ENCODE peak calls at places on chromosomes 13 and 19, in eight cellular contexts. W, A, L, Q, V, Z, B and X are unnamed samples.

GRCh38 chr13:36057041-36057440 is 74.1 kb downstream of the DCLK1 start:
- DNase-seq in V (no peak), Z (no peak), W (no peak), Q (no peak), B (no peak), A (no peak), L (no peak), X (no peak)

GRCh38 chr13:112648101-112648500 is 41.7 kb upstream of the ATP11A start:
- DNase-seq in B (no peak), L (no peak), Q (no peak), W (no peak), Z (no peak), V (no peak), A (no peak), X (no peak)

GRCh38 chr13:87884874-87885273 is 213.7 kb downstream of the SLITRK5 start:
- DNase-seq in Z (no peak), A (no peak), B (no peak), V (peak), W (no peak), Q (peak), L (peak), X (peak)

GRCh38 chr13:105908581-105908980 is 626.9 kb downstream of the EFNB2 start:
- DNase-seq in V (peak), A (peak), Z (no peak), Q (no peak), B (no peak), L (no peak), W (no peak), X (no peak)

GRCh38 chr13:40666058-40666904 is at the start of gene FOXO1:
- DNase-seq in L (peak), W (peak), A (peak), V (peak), Q (peak), Z (peak), B (peak), X (peak)

GRCh38 chr19:49347835-49348234 is 12.6 kb downstream of the CD37 start:
- DNase-seq in L (no peak), Q (no peak), A (no peak), W (no peak), V (peak), B (no peak), Z (peak), X (no peak)

GRCh38 chr19:53365899-53366493 is 491 bp downstream of the ZNF525 start:
- DNase-seq in B (no peak), V (peak), A (peak), W (no peak), Z (peak), Q (no peak), L (no peak), X (no peak)

GRCh38 chr19:4538601-4538954 is 1.3 kb downstream of the LRG1 start:
- DNase-seq in A (no peak), L (no peak), Q (no peak), B (no peak), V (no peak), W (no peak), Z (no peak), X (no peak)

GRCh38 chr19:29909545-29909944 is 32.5 kb upstream of the URI1 start:
- DNase-seq in A (no peak), W (no peak), Z (no peak), Q (no peak), L (no peak), B (no peak), V (no peak), X (no peak)

GRCh38 chr13:29279859-29280258 is 315.6 kb downstream of the SLC7A1 start:
- DNase-seq in B (no peak), Q (no peak), V (no peak), A (no peak), L (no peak), Z (no peak), W (no peak), X (no peak)

GRCh38 chr19:4694211-4694987 is 24.3 kb upstream of the MYDGF start:
- DNase-seq in L (peak), V (no peak), W (peak), Z (peak), A (no peak), Q (no peak), B (peak), X (peak)

GRCh38 chr13:36115306-36115705 is 15.9 kb downstream of the DCLK1 start:
- DNase-seq in Q (no peak), B (no peak), Z (no peak), A (no peak), L (no peak), V (no peak), W (no peak), X (no peak)

GRCh38 chr13:93786846-93787245 is 560.2 kb downstream of the GPC6 start:
- DNase-seq in A (no peak), W (no peak), L (no peak), Q (no peak), V (no peak), B (no peak), Z (no peak), X (no peak)

GRCh38 chr19:33281296-33281926 is 20.9 kb downstream of the CEBPA start:
- DNase-seq in W (no peak), V (no peak), Z (no peak), L (no peak), B (no peak), Q (no peak), A (no peak), X (no peak)

GRCh38 chr13:81872581-81872980 is 1531.7 kb upstream of the SPRY2 start:
- DNase-seq in Q (peak), L (no peak), V (no peak), W (no peak), Z (peak), A (no peak), B (no peak), X (no peak)

GRCh38 chr13:22002893-22003292 is 332.0 kb downstream of the FGF9 start:
- DNase-seq in B (no peak), W (no peak), Q (no peak), Z (no peak), V (no peak), A (no peak), L (no peak), X (no peak)

GRCh38 chr19:50190439-50190891 is 13.0 kb upstream of the MYH14 start:
- DNase-seq in W (no peak), L (no peak), A (no peak), B (no peak), Z (peak), V (peak), Q (no peak), X (no peak)

GRCh38 chr13:108755084-108755483 is 125.7 kb downstream of the MYO16 start:
- DNase-seq in V (no peak), Z (no peak), W (no peak), A (no peak), L (peak), B (no peak), Q (no peak), X (no peak)

GRCh38 chr19:37997911-37998344 is 90.9 kb downstream of the SIPA1L3 start:
- DNase-seq in B (no peak), A (peak), W (peak), L (no peak), Q (no peak), V (peak), Z (peak), X (no peak)

GRCh38 chr13:41465215-41465907 is 8.0 kb downstream of the RGCC start:
- DNase-seq in V (no peak), A (peak), W (peak), L (peak), B (no peak), Z (no peak), Q (no peak), X (no peak)

GRCh38 chr19:18844806-18845329 is 13.1 kb downstream of the UPF1 start:
- DNase-seq in W (no peak), V (no peak), Z (no peak), A (no peak), L (no peak), Q (no peak), B (no peak), X (no peak)

GRCh38 chr13:33079960-33080359 is 63.7 kb downstream of the KL start:
- DNase-seq in L (no peak), Q (no peak), A (no peak), Z (no peak), W (no peak), B (no peak), V (no peak), X (no peak)

GRCh38 chr19:54955356-54955755 is 8.0 kb upstream of the NLRP7 start:
- DNase-seq in Z (no peak), B (no peak), L (no peak), V (no peak), A (no peak), Q (no peak), W (no peak), X (no peak)

GRCh38 chr13:81800433-81800832 is 1459.5 kb upstream of the SPRY2 start:
- DNase-seq in Z (no peak), B (no peak), V (no peak), Q (no peak), W (no peak), A (no peak), L (no peak), X (no peak)

GRCh38 chr13:95452376-95452775 is 100.1 kb upstream of the CLDN10 start:
- DNase-seq in Z (no peak), L (no peak), A (no peak), V (no peak), Q (no peak), B (no peak), W (no peak), X (no peak)